ENCODE peak calls at places on chromosomes 7 and 10, in ten cellular contexts. F, R, K, Y, Q, U, Z, J, V and N are unnamed samples.

GRCh38 chr7:18573410-18574234 is 78.1 kb downstream of the HDAC9 start:
- DNase-seq in U (no peak), R (no peak), Z (no peak), K (no peak), Y (peak; percentile 83), V (no peak), J (peak; percentile 43), F (no peak), Q (no peak), N (no peak)

GRCh38 chr7:149790146-149790548 is 16.8 kb upstream of the ZNF467 start:
- DNase-seq in Q (no peak), J (peak; percentile 47), V (no peak), U (no peak), R (no peak), Y (peak; percentile 91), F (peak; percentile 77), K (no peak), Z (peak; percentile 45), N (peak; percentile 46)

GRCh38 chr10:130010653-130011052 is 46.6 kb upstream of the EBF3 start:
- DNase-seq in J (no peak), F (no peak), Q (no peak), R (no peak), U (peak; percentile 89), Z (no peak), V (no peak), K (no peak), Y (no peak), N (no peak)

GRCh38 chr10:4391683-4392082 is 434.3 kb upstream of the AKR1E2 start:
- DNase-seq in J (no peak), Q (no peak), Z (no peak), F (no peak), V (no peak), K (no peak), Y (no peak), U (no peak), R (peak; percentile 10), N (no peak)

GRCh38 chr10:72322280-72323058 is 32.2 kb downstream of the DNAJB12 start:
- DNase-seq in F (no peak), Z (no peak), R (no peak), V (no peak), U (no peak), J (no peak), Y (no peak), K (peak; percentile 21), Q (no peak), N (no peak)

GRCh38 chr10:69239816-69240434 is 19.8 kb downstream of the HKDC1 start:
- DNase-seq in Z (no peak), J (no peak), U (no peak), V (no peak), R (peak; percentile 42), Q (no peak), Y (peak; percentile 51), K (no peak), F (no peak), N (peak; percentile 51)

GRCh38 chr10:49559476-49559875 is 20.6 kb upstream of the ERCC6 start:
- DNase-seq in V (no peak), Z (no peak), R (no peak), Y (no peak), K (no peak), F (no peak), Q (no peak), U (no peak), J (no peak), N (no peak)

GRCh38 chr10:50988792-50989191 is 85.5 kb upstream of the PRKG1 start:
- DNase-seq in F (no peak), Y (no peak), U (no peak), K (no peak), J (no peak), Q (no peak), R (peak; percentile 78), Z (no peak), V (no peak), N (peak; percentile 70)

GRCh38 chr7:6164491-6164890 is 107.9 kb downstream of the CYTH3 start:
- DNase-seq in R (no peak), Y (no peak), Q (no peak), U (no peak), J (peak; percentile 71), V (no peak), K (no peak), Z (no peak), F (peak; percentile 47), N (no peak)

GRCh38 chr10:7819126-7819470 is 793 bp downstream of the TAF3 start:
- DNase-seq in Y (no peak), R (peak; percentile 34), U (no peak), K (peak; percentile 3), Q (peak; percentile 22), J (peak; percentile 42), Z (peak; percentile 12), V (no peak), F (no peak), N (peak; percentile 83)

GRCh38 chr10:118626953-118627352 is 31.5 kb upstream of the PRLHR start:
- DNase-seq in J (no peak), F (no peak), R (no peak), Z (no peak), Y (no peak), Q (no peak), K (no peak), V (no peak), U (no peak), N (no peak)

GRCh38 chr7:70177166-70177565 is 578.9 kb downstream of the AUTS2 start:
- DNase-seq in Y (no peak), Q (no peak), R (no peak), U (no peak), Z (no peak), K (no peak), V (no peak), J (no peak), F (no peak), N (peak; percentile 34)

GRCh38 chr10:91420868-91421267 is 10.7 kb downstream of the HECTD2 start:
- DNase-seq in R (peak; percentile 59), V (no peak), Y (no peak), Z (no peak), K (no peak), U (no peak), Q (no peak), J (no peak), F (no peak), N (peak; percentile 53)

GRCh38 chr7:3260425-3260762 is 40.7 kb upstream of the SDK1 start:
- DNase-seq in Z (no peak), J (no peak), V (peak; percentile 41), U (no peak), F (no peak), Y (no peak), R (no peak), Q (no peak), K (no peak), N (peak; percentile 59)

GRCh38 chr10:73781548-73781878 is 335 bp upstream of the CHCHD1 start:
- DNase-seq in Y (no peak), K (no peak), F (no peak), Z (no peak), V (no peak), J (no peak), U (no peak), R (no peak), Q (no peak), N (no peak)
- H3K4me1 ChIP-seq in Y (peaks cover 34% of the 10 kb centered on the region), K (peaks cover 43% of the 10 kb centered on the region), F (peaks cover 32% of the 10 kb centered on the region), Z (peaks cover 30% of the 10 kb centered on the region), V (no peaks in the 10 kb centered on the region), J (peaks cover 29% of the 10 kb centered on the region), U (peaks cover 42% of the 10 kb centered on the region), R (peaks cover 41% of the 10 kb centered on the region), Q (peaks cover 24% of the 10 kb centered on the region), N (peaks cover 35% of the 10 kb centered on the region)

GRCh38 chr10:75223507-75223906 is 12.2 kb downstream of the COMTD1 start:
- DNase-seq in Z (no peak), K (no peak), V (no peak), Y (no peak), R (no peak), J (no peak), U (no peak), Q (no peak), F (no peak), N (no peak)
- H3K4me1 ChIP-seq in Z (no peaks in the 10 kb centered on the region), K (peaks cover 37% of the 10 kb centered on the region), V (peaks cover 6% of the 10 kb centered on the region), Y (peaks cover 22% of the 10 kb centered on the region), R (peaks cover 27% of the 10 kb centered on the region), J (peaks cover 68% of the 10 kb centered on the region), U (peaks cover 70% of the 10 kb centered on the region), Q (peaks cover 51% of the 10 kb centered on the region), F (peaks cover 51% of the 10 kb centered on the region), N (peaks cover 56% of the 10 kb centered on the region)

DNA sequence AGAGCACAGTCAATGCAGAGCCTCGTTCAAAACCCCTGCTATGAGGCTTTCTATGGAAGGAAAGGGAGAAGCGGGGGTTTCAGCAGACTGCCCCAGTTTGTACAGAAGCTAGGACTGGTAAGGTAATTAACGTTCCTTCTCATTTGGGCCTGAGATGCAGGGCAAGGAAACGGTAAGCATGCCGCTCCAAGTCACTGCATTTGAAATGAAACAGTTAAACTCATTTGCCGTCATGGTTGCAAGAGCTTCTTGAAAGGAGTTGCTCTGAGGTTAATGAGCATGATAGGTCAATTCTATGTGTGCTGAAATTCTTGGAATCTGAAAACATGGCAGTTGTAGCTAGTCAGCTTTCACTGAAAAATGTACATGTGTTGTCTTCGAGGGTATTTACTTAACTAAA is 73.4 kb downstream of the ADAM12 start:
- DNase-seq in R (no peak), Q (no peak), J (no peak), U (peak; percentile 60), Y (no peak), Z (no peak), V (no peak), K (no peak), F (no peak), N (no peak)
- H3K4me1 ChIP-seq in R (no peaks in the 10 kb centered on the region), Q (no peaks in the 10 kb centered on the region), J (no peaks in the 10 kb centered on the region), U (no peaks in the 10 kb centered on the region), Y (no peaks in the 10 kb centered on the region), Z (no peaks in the 10 kb centered on the region), V (no peaks in the 10 kb centered on the region), K (no peaks in the 10 kb centered on the region), F (peaks cover 4% of the 10 kb centered on the region), N (peaks cover 20% of the 10 kb centered on the region)

GRCh38 chr7:39673868-39674267 is 50.5 kb downstream of the RALA start:
- DNase-seq in K (no peak), U (no peak), V (no peak), Z (no peak), Y (no peak), R (no peak), F (no peak), J (no peak), Q (no peak), N (no peak)

GRCh38 chr7:39674391-39674790 is 51.0 kb downstream of the RALA start:
- DNase-seq in Q (no peak), K (no peak), J (no peak), Y (no peak), R (no peak), U (no peak), F (no peak), Z (no peak), V (no peak), N (peak; percentile 35)

GRCh38 chr7:39670934-39671333 is 47.6 kb downstream of the RALA start:
- DNase-seq in R (no peak), V (no peak), U (no peak), Z (no peak), J (no peak), F (no peak), K (no peak), Y (no peak), Q (no peak), N (no peak)

GRCh38 chr7:39670052-39670451 is 46.7 kb downstream of the RALA start:
- DNase-seq in F (no peak), J (no peak), R (no peak), V (no peak), Z (no peak), U (no peak), K (no peak), Q (no peak), Y (no peak), N (no peak)

DNA sequence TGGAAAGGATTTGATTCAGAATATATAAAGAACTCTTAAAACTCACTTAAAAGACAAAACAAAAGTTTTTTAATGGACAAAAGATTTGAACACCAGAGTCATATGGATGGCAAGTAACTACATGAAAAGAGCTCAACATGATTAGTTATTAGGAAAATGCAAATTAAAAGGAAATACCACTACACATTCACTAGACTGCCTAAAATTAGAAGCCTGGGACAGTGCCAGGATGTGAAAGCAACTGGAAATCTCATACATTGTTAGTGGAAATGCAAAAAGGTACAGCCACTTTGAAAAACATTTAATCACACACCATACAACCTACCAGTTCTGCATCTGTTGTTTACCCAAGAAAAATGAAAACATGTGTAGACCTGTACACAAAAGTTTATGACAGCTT is 48.8 kb downstream of the RALA start:
- DNase-seq in Y (no peak), F (no peak), K (no peak), J (no peak), Z (no peak), V (no peak), R (no peak), Q (no peak), U (no peak), N (peak; percentile 12)
- H3K4me1 ChIP-seq in Y (no peaks in the 10 kb centered on the region), F (peaks cover 8% of the 10 kb centered on the region), K (no peaks in the 10 kb centered on the region), J (peaks cover 35% of the 10 kb centered on the region), Z (no peaks in the 10 kb centered on the region), V (peaks cover 7% of the 10 kb centered on the region), R (no peaks in the 10 kb centered on the region), Q (no peaks in the 10 kb centered on the region), U (peaks cover 38% of the 10 kb centered on the region), N (peaks cover 27% of the 10 kb centered on the region)